ENCODE peak calls at places on chromosomes 2 and 18, in four cellular contexts. One of them, this sample, is unnamed.

GRCh38 chr18:32907656-32908441 is 135.0 kb upstream of the KLHL14 start:
- DNase-seq in A549: no peak
- DNase-seq in ovary: no peak
- DNase-seq in sigmoid colon: no peak
- DNase-seq in this sample: no peak

GRCh38 chr18:48621815-48622555 is 83.2 kb downstream of the CTIF start:
- DNase-seq in A549: no peak
- DNase-seq in ovary: no peak
- DNase-seq in sigmoid colon: no peak
- DNase-seq in this sample: no peak

GRCh38 chr2:209772316-209772715 is 684 bp downstream of the UNC80 start:
- DNase-seq in A549: no peak
- DNase-seq in ovary: no peak
- DNase-seq in sigmoid colon: no peak
- DNase-seq in this sample: no peak

GRCh38 chr2:239820836-239821693 is 204.1 kb downstream of the NDUFA10 start:
- DNase-seq in A549: no peak
- DNase-seq in ovary: no peak
- DNase-seq in sigmoid colon: peak; percentile 68
- DNase-seq in this sample: peak; percentile 43

GRCh38 chr2:234676859-234677450 is 180.1 kb upstream of the ARL4C start:
- DNase-seq in A549: no peak
- DNase-seq in ovary: no peak
- DNase-seq in sigmoid colon: no peak
- DNase-seq in this sample: no peak

GRCh38 chr2:122864728-122865127 is 1109.3 kb downstream of the TSN start:
- DNase-seq in A549: no peak
- DNase-seq in ovary: no peak
- DNase-seq in sigmoid colon: no peak
- DNase-seq in this sample: no peak

GRCh38 chr2:235492850-235493344 is 946 bp upstream of the AGAP1 start:
- DNase-seq in A549: no peak
- DNase-seq in ovary: peak; percentile 59
- DNase-seq in sigmoid colon: no peak
- DNase-seq in this sample: no peak

GRCh38 chr2:125264453-125264852 is 1239.4 kb downstream of the CNTNAP5 start:
- DNase-seq in A549: no peak
- DNase-seq in ovary: no peak
- DNase-seq in sigmoid colon: no peak
- DNase-seq in this sample: no peak

GRCh38 chr2:65299246-65299645 is 71.6 kb downstream of the ACTR2 start:
- DNase-seq in A549: no peak
- DNase-seq in ovary: no peak
- DNase-seq in sigmoid colon: no peak
- DNase-seq in this sample: no peak

GRCh38 chr2:8469709-8470493 is 212.0 kb upstream of the ID2 start:
- DNase-seq in A549: no peak
- DNase-seq in ovary: peak; percentile 2
- DNase-seq in sigmoid colon: peak; percentile 20
- DNase-seq in this sample: peak; percentile 32

GRCh38 chr2:31254237-31255203 is 20.6 kb downstream of the EHD3 start:
- DNase-seq in A549: no peak
- DNase-seq in ovary: no peak
- DNase-seq in sigmoid colon: no peak
- DNase-seq in this sample: no peak

GRCh38 chr18:49609416-49610284 is 47.8 kb downstream of the LIPG start:
- DNase-seq in A549: no peak
- DNase-seq in ovary: no peak
- DNase-seq in sigmoid colon: no peak
- DNase-seq in this sample: no peak

GRCh38 chr18:11736656-11737055 is 47.6 kb downstream of the GNAL start:
- DNase-seq in A549: no peak
- DNase-seq in ovary: no peak
- DNase-seq in sigmoid colon: no peak
- DNase-seq in this sample: no peak

GRCh38 chr2:20471148-20471547 is 24.3 kb downstream of the RHOB start:
- DNase-seq in A549: no peak
- DNase-seq in ovary: no peak
- DNase-seq in sigmoid colon: peak; percentile 27
- DNase-seq in this sample: peak; percentile 11

GRCh38 chr2:169928463-169928864 is 101.2 kb downstream of the UBR3 start:
- DNase-seq in A549: no peak
- DNase-seq in ovary: no peak
- DNase-seq in sigmoid colon: no peak
- DNase-seq in this sample: no peak

GRCh38 chr2:38274286-38275276 is 102.5 kb downstream of the ATL2 start:
- DNase-seq in A549: peak; percentile 76
- DNase-seq in ovary: no peak
- DNase-seq in sigmoid colon: no peak
- DNase-seq in this sample: no peak

GRCh38 chr2:152715854-152716428 is 1.3 kb downstream of the PRPF40A start:
- DNase-seq in A549: peak; percentile 64
- DNase-seq in ovary: no peak
- DNase-seq in sigmoid colon: no peak
- DNase-seq in this sample: no peak
- TF ChIP-seq CTCF in A549: peak; percentile 64
- TF ChIP-seq CTCF in ovary: no peak
- TF ChIP-seq CTCF in sigmoid colon: no peak
- TF ChIP-seq CTCF in this sample: peak; percentile 33

GRCh38 chr2:231348703-231349373 is 46.7 kb upstream of the B3GNT7 start:
- DNase-seq in A549: no peak
- DNase-seq in ovary: no peak
- DNase-seq in sigmoid colon: no peak
- DNase-seq in this sample: peak; percentile 4
- TF ChIP-seq POLR2A in A549: no peak
- TF ChIP-seq POLR2A in ovary: no peak
- TF ChIP-seq POLR2A in sigmoid colon: no peak
- TF ChIP-seq POLR2A in this sample: no peak

GRCh38 chr2:148888003-148888501 is 13.0 kb downstream of the KIF5C start:
- DNase-seq in A549: no peak
- DNase-seq in ovary: no peak
- DNase-seq in sigmoid colon: no peak
- DNase-seq in this sample: no peak
- TF ChIP-seq CTCF in A549: no peak
- TF ChIP-seq CTCF in ovary: no peak
- TF ChIP-seq CTCF in sigmoid colon: no peak
- TF ChIP-seq CTCF in this sample: no peak

DNA sequence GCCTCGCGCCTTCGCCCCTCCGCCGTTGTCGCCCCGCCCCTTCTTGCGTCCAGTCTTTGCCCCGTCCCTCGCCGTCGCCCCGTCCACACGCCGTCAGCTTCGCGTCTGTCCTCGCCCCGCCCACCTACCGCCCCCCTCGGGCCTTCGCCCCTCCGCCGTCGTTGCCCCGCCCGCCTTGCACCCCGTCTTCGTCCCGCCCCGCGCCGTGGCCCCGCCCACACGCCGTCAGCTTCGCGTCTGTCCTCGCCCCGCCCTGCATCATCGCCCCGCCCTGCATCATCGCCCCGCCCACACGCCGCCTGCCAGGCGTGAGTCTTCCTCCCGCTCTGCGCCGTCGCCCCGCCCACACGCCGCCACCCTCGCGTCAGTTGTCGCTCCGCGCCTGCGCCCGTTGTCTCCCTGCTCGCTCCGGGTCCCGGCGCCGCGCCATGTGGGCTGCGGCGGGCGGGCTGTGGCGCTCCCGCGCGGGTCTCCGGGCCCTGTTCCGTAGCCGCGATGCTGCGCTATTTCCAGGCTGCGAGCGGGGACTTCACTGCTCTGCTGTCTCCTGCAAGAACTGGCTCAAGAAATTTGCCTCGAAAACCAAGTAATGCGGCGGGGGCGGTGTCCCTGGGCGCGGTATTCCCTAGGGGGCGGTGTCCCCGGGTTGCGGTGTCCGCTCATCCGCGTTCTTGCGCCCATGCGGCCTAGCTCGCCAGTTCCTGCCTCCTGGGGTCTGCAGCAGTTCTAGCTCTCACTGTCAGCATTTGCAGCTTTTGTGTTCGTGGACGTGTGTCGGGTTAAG is at the start of gene RBFA:
- DNase-seq in A549: peak; percentile 69
- DNase-seq in ovary: peak; percentile 100
- DNase-seq in sigmoid colon: peak; percentile 100
- DNase-seq in this sample: peak; percentile 99
- TF ChIP-seq POLR2A in A549: peak; percentile 69
- TF ChIP-seq POLR2A in ovary: peak; percentile 31
- TF ChIP-seq POLR2A in sigmoid colon: peak; percentile 36
- TF ChIP-seq POLR2A in this sample: peak; percentile 44

GRCh38 chr18:77059294-77059916 is 73.2 kb downstream of the MBP start:
- DNase-seq in A549: peak; percentile 44
- DNase-seq in ovary: no peak
- DNase-seq in sigmoid colon: no peak
- DNase-seq in this sample: peak; percentile 73

GRCh38 chr18:77061291-77061945 is 71.2 kb downstream of the MBP start:
- DNase-seq in A549: no peak
- DNase-seq in ovary: no peak
- DNase-seq in sigmoid colon: no peak
- DNase-seq in this sample: no peak

GRCh38 chr18:77063256-77063655 is 69.3 kb downstream of the MBP start:
- DNase-seq in A549: no peak
- DNase-seq in ovary: no peak
- DNase-seq in sigmoid colon: no peak
- DNase-seq in this sample: peak; percentile 91

GRCh38 chr18:77062518-77063003 is 70.0 kb downstream of the MBP start:
- DNase-seq in A549: no peak
- DNase-seq in ovary: no peak
- DNase-seq in sigmoid colon: no peak
- DNase-seq in this sample: peak; percentile 79

GRCh38 chr18:77061946-77062517 is 70.6 kb downstream of the MBP start:
- DNase-seq in A549: no peak
- DNase-seq in ovary: no peak
- DNase-seq in sigmoid colon: no peak
- DNase-seq in this sample: peak; percentile 63
- TF ChIP-seq CTCF in A549: no peak
- TF ChIP-seq CTCF in ovary: no peak
- TF ChIP-seq CTCF in sigmoid colon: no peak
- TF ChIP-seq CTCF in this sample: peak; percentile 26

GRCh38 chr2:117814417-117815264 is at the start of gene DDX18:
- DNase-seq in A549: peak; percentile 50
- DNase-seq in ovary: peak; percentile 97
- DNase-seq in sigmoid colon: peak; percentile 98
- DNase-seq in this sample: peak; percentile 97
- TF ChIP-seq POLR2A in A549: peak; percentile 75
- TF ChIP-seq POLR2A in ovary: peak; percentile 64
- TF ChIP-seq POLR2A in sigmoid colon: peak; percentile 32
- TF ChIP-seq POLR2A in this sample: no peak

DNA sequence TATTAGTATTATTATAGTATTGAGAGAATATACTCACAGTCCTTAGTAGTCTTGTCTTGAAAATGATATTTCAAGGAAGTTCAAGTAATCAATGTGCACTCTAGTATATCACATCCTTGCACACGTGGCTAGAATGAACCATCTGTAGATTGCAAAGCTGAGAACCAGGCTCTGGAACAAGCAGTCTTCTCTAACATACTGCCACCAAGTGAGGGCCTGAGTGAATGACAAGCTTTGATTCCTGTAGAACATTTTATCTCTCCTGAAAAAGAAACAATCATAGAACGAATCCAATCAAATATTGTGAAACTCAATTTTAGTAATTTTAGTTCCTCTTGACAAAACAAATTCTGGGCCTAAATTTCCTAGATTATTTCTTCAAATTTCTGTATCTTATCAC is 55.3 kb upstream of the SULT1C3 start:
- DNase-seq in A549: no peak
- DNase-seq in ovary: no peak
- DNase-seq in sigmoid colon: no peak
- DNase-seq in this sample: no peak
- TF ChIP-seq CTCF in A549: peak; percentile 33
- TF ChIP-seq CTCF in ovary: no peak
- TF ChIP-seq CTCF in sigmoid colon: no peak
- TF ChIP-seq CTCF in this sample: peak; percentile 55